ENCODE peak calls at places on chromosomes 3 and 15, in seven cellular contexts. A, D, U, Y, Q, G and W are unnamed samples.

GRCh38 chr15:70698412-70698811 is 64.9 kb downstream of the UACA start:
- DNase-seq in A (no peak), G (peak), Q (no peak), Y (no peak), D (no peak), U (no peak), W (no peak)

GRCh38 chr15:40793216-40793989 is 13.5 kb upstream of the ZFYVE19 start:
- DNase-seq in G (peak), D (peak), A (no peak), Y (no peak), U (peak), Q (no peak), W (no peak)

GRCh38 chr15:28993720-28994053 is 107.9 kb downstream of the APBA2 start:
- DNase-seq in Y (no peak), Q (no peak), A (no peak), G (no peak), D (no peak), U (no peak), W (no peak)

GRCh38 chr3:17398959-17399551 is 343.4 kb downstream of the TBC1D5 start:
- DNase-seq in U (no peak), A (no peak), G (no peak), D (no peak), Y (no peak), Q (no peak), W (no peak)

GRCh38 chr15:99605490-99605931 is 39.7 kb downstream of the MEF2A start:
- DNase-seq in A (no peak), Y (peak), D (no peak), G (no peak), U (no peak), Q (no peak), W (no peak)

GRCh38 chr15:25408428-25408827 is 30.4 kb downstream of the UBE3A start:
- DNase-seq in Q (no peak), G (no peak), U (no peak), A (no peak), Y (no peak), D (no peak), W (no peak)

GRCh38 chr3:98574157-98574556 is 19.3 kb downstream of the CPOX start:
- DNase-seq in Q (no peak), A (no peak), Y (no peak), U (no peak), D (no peak), G (no peak), W (no peak)

GRCh38 chr3:160413613-160414248 is 14.3 kb downstream of the SMC4 start:
- DNase-seq in A (peak), U (peak), Y (peak), Q (peak), D (peak), G (peak), W (peak)

GRCh38 chr3:156605686-156606605 is 51.0 kb upstream of the SSR3 start:
- DNase-seq in U (peak), G (peak), A (peak), D (peak), Y (peak), Q (peak), W (peak)

GRCh38 chr3:29099296-29099695 is 181.6 kb upstream of the RBMS3 start:
- DNase-seq in U (no peak), A (peak), Q (no peak), D (no peak), Y (no peak), G (peak), W (no peak)

GRCh38 chr3:155352900-155353490 is 59.5 kb upstream of the STRIT1 start:
- DNase-seq in U (no peak), G (peak), A (peak), D (no peak), Q (no peak), Y (no peak), W (peak)

GRCh38 chr15:40921949-40922607 is 7.1 kb upstream of the DLL4 start:
- DNase-seq in G (no peak), Q (no peak), Y (no peak), A (no peak), U (no peak), D (no peak), W (no peak)

GRCh38 chr3:158093526-158093925 is 12.7 kb downstream of the SHOX2 start:
- DNase-seq in A (no peak), Q (no peak), D (no peak), Y (no peak), G (no peak), U (no peak), W (no peak)

GRCh38 chr3:1118074-1118473 is 25.2 kb downstream of the CNTN6 start:
- DNase-seq in Q (no peak), G (no peak), A (no peak), U (no peak), Y (no peak), D (no peak), W (no peak)

GRCh38 chr15:77784361-77785292 is 151.9 kb upstream of the LINGO1 start:
- DNase-seq in Y (no peak), D (no peak), Q (no peak), G (peak), A (peak), U (no peak), W (peak)

GRCh38 chr3:149390772-149391212 is 13.3 kb upstream of the TM4SF1 start:
- DNase-seq in G (peak), Q (no peak), Y (no peak), U (no peak), D (peak), A (no peak), W (no peak)

GRCh38 chr3:8702560-8702959 is 31.0 kb upstream of the CAV3 start:
- DNase-seq in U (no peak), A (no peak), D (no peak), Y (no peak), G (no peak), Q (no peak), W (peak)

GRCh38 chr15:35181538-35181937 is 96.4 kb upstream of the NANOGP8 start:
- DNase-seq in A (no peak), D (no peak), G (peak), Y (no peak), U (no peak), Q (no peak), W (no peak)

GRCh38 chr3:72274511-72275295 is 489.8 kb upstream of the PROK2 start:
- DNase-seq in A (no peak), D (peak), G (no peak), Q (no peak), Y (peak), U (peak), W (no peak)

GRCh38 chr3:229262-229661 is 32.7 kb downstream of the CHL1 start:
- DNase-seq in Q (no peak), A (no peak), D (no peak), Y (no peak), G (no peak), U (no peak), W (peak)

GRCh38 chr3:122944671-122945151 is 82.9 kb downstream of the SEMA5B start:
- DNase-seq in A (no peak), D (no peak), U (no peak), Q (no peak), Y (no peak), G (no peak), W (no peak)

GRCh38 chr15:59918994-59919951 is 84.8 kb upstream of the FOXB1 start:
- DNase-seq in G (peak), U (no peak), A (no peak), Q (no peak), D (no peak), Y (no peak), W (no peak)

GRCh38 chr15:65917936-65918335 is 48.6 kb downstream of the RAB11A start:
- DNase-seq in A (no peak), Q (no peak), D (no peak), U (no peak), Y (no peak), G (no peak), W (no peak)

GRCh38 chr3:134103470-134103869 is 73.7 kb upstream of the SLCO2A1 start:
- DNase-seq in G (no peak), D (no peak), A (no peak), Y (no peak), U (no peak), Q (no peak), W (no peak)

GRCh38 chr3:137764563-137765309 is 621 bp downstream of the SOX14 start:
- DNase-seq in D (no peak), G (no peak), A (peak), U (no peak), Y (no peak), Q (no peak), W (peak)

GRCh38 chr3:143975549-143976152 is 4.0 kb downstream of the DIPK2A start:
- DNase-seq in A (no peak), G (peak), Y (no peak), Q (no peak), U (no peak), D (no peak), W (peak)

GRCh38 chr3:53238051-53238850 is 17.6 kb downstream of the TKT start:
- DNase-seq in U (peak), Y (peak), G (peak), A (no peak), Q (no peak), D (peak), W (no peak)

GRCh38 chr3:28317438-28318022 is 31.0 kb upstream of the ZCWPW2 start:
- DNase-seq in U (no peak), Q (no peak), Y (peak), D (peak), A (peak), G (peak), W (peak)

GRCh38 chr3:97102641-97103040 is 288.2 kb downstream of the EPHA6 start:
- DNase-seq in Q (no peak), D (no peak), G (no peak), Y (no peak), A (no peak), U (no peak), W (no peak)

GRCh38 chr3:38120690-38121450 is 16.1 kb downstream of the ACAA1 start:
- DNase-seq in Y (peak), Q (no peak), G (no peak), U (peak), A (no peak), D (no peak), W (no peak)

GRCh38 chr3:94159062-94159726 is 96.3 kb downstream of the NSUN3 start:
- DNase-seq in G (no peak), U (no peak), A (no peak), Q (no peak), D (no peak), Y (no peak), W (no peak)

GRCh38 chr3:53495518-53496501 is 1.4 kb downstream of the CACNA1D start:
- DNase-seq in Y (no peak), G (no peak), A (peak), D (peak), Q (no peak), U (peak), W (peak)

GRCh38 chr3:49416867-49417266 is 4.6 kb downstream of the TCTA start:
- DNase-seq in A (no peak), Y (no peak), D (no peak), U (no peak), Q (no peak), G (no peak), W (no peak)

GRCh38 chr15:74338676-74339075 is 28.8 kb downstream of the CYP11A1 start:
- DNase-seq in U (no peak), G (no peak), Y (no peak), Q (no peak), A (no peak), D (no peak), W (no peak)

GRCh38 chr15:95998935-95999334 is 331.6 kb upstream of the NR2F2 start:
- DNase-seq in G (no peak), Q (no peak), A (no peak), D (no peak), Y (no peak), U (no peak), W (no peak)

GRCh38 chr15:96002890-96003859 is 327.3 kb upstream of the NR2F2 start:
- DNase-seq in D (no peak), U (no peak), Y (no peak), G (no peak), A (no peak), Q (no peak), W (no peak)
- TF ChIP-seq POLR2AphosphoS5 in D (no peak), U (no peak), Y (no peak), G (no peak), A (no peak), Q (no peak), W (no peak)

GRCh38 chr3:55823001-55823400 is 335.9 kb upstream of the WNT5A start:
- DNase-seq in G (no peak), Y (no peak), A (no peak), U (no peak), D (no peak), Q (no peak), W (no peak)

GRCh38 chr3:55818485-55818884 is 331.4 kb upstream of the WNT5A start:
- DNase-seq in U (no peak), A (no peak), Y (no peak), Q (no peak), D (no peak), G (peak), W (no peak)

GRCh38 chr3:55817177-55817576 is 330.1 kb upstream of the WNT5A start:
- DNase-seq in U (no peak), Q (no peak), A (no peak), Y (no peak), D (no peak), G (no peak), W (no peak)

GRCh38 chr3:55815262-55815661 is 328.2 kb upstream of the WNT5A start:
- DNase-seq in D (no peak), U (no peak), Q (no peak), Y (no peak), G (no peak), A (no peak), W (no peak)

GRCh38 chr3:55819005-55819404 is 331.9 kb upstream of the WNT5A start:
- DNase-seq in Q (no peak), A (no peak), Y (no peak), D (no peak), U (no peak), G (no peak), W (no peak)
- TF ChIP-seq POLR2AphosphoS5 in Q (no peak), A (no peak), Y (no peak), D (no peak), U (no peak), G (no peak), W (no peak)

DNA sequence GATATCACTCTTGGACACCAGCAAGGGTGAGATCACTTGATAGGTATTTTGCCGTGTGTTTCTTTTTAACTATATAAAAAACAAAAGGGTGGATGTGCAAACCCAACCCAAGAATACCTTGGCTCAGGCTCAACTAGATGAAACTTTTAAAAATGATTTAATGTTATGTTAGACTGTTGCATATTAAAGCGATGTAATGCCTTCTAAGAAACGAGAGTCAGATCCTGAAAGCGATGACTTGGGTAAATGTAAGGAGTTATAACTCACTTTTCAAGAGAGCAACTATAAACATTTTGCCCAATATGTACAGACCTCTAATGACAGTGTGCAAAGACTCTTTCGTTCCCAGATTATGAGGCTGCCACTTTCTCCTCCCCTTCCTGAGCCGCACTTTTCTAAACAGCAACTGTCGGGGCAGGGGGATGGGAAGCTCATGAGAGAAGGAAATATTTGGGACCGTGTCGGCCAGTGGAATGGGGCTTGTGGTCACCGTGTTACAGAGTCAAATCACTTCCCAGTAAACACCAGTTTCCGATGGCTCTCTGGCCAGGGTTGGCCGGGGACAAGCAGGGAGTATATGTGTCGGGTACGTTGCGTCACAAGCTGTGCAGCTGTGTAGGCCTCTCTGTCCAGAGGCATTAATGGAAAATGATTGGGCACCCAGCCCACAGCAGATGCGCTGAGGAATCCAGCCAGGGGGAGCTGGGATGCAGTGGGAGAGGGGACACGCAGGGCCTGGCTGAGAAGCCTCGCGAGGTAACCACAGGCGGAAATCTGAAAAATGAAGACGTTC is 16.0 kb upstream of the ALDH1A3 start:
- DNase-seq in D (peak), U (peak), A (no peak), Q (no peak), G (no peak), Y (no peak), W (no peak)
- TF ChIP-seq POLR2AphosphoS5 in D (no peak), U (no peak), A (no peak), Q (no peak), G (no peak), Y (no peak), W (no peak)

DNA sequence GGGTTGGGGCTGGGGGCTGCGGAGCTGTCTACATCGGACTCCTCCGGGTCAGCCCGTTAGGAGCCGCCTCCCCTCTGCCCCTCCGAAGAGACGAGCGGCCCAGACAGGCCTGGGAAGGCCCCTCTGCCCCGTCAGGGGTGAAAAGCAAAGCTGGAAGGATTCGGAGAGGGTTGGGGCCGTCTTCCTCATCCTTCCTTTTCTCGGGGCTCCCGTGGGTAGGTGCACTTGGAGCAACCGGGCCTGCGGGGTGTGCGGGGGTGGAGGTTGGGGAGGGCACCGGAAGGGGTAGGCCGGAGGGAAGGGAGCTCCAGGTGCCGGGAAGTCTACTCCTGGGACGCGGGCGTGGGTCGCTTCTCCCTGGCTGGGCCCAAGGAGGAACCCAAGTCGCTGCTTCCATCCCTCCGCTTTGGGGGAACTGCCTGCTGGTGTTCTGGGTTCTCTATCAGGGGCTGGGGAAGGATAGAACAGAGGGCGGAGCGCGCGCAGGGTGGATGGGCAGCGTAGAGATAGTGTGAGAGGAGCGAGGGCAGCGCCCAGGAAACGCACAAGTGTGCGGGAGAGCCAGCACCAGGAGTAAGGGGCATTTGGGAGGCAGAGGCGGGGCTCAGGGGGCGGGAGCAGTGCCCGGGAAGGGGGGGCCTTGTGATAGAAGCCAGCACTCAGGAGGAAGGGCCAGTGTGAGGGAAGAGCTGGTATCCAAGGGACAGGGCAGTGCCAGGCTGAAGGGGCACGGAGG is 590 bp downstream of the POLR2H start:
- DNase-seq in D (peak), G (no peak), U (peak), A (peak), Q (no peak), Y (peak), W (peak)
- TF ChIP-seq POLR2AphosphoS5 in D (peak), G (no peak), U (no peak), A (no peak), Q (peak), Y (peak), W (no peak)

GRCh38 chr3:15319575-15319974 is 12.8 kb downstream of the SH3BP5 start:
- DNase-seq in D (no peak), Q (no peak), A (no peak), G (no peak), U (no peak), Y (peak), W (no peak)
- TF ChIP-seq POLR2AphosphoS5 in D (peak), Q (no peak), A (no peak), G (no peak), U (no peak), Y (peak), W (no peak)

DNA sequence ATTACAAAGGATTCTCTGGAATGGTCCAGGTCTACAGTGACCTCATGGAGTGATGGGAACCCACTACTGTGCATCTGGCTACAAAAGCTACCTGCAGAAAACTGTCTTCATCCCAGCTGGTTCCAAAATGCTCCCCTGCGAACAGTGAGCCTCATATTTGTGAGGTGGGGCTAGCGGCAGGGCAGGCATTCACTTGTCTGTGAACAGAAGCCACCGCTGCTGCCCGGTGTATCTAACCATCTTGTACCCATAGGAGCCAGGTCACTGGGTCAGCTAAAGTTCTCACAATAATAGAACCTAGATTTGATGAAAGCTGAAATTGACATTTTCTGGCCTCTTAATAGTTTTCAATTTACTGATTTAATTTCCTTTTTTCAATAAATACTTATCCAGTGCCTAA is 150.7 kb downstream of the KLF13 start:
- DNase-seq in Y (peak), G (no peak), A (no peak), D (no peak), Q (no peak), U (peak), W (no peak)
- TF ChIP-seq POLR2AphosphoS5 in Y (no peak), G (no peak), A (no peak), D (no peak), Q (no peak), U (no peak), W (no peak)

DNA sequence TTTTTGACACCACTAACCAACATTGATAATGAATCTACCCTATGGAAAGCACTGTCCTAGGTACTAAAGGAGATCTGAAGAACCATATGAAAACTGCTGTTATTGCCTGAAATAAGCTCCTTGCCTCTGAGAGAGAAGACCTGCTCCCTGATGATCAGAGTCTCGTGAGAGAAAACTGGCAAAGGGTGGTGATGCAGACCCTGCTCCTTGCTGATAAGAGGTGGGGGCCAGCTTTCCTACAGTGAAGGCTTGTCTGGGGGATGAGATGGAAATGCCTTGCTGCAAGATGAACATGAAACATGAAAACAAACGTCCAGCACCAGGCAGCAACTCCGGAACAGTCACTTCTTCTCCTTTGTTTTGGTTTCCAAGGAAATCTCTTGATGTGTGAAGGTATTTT is 31.9 kb downstream of the RASGRP1 start:
- DNase-seq in G (no peak), Y (no peak), Q (no peak), D (no peak), U (no peak), A (no peak), W (no peak)
- TF ChIP-seq POLR2AphosphoS5 in G (no peak), Y (no peak), Q (no peak), D (no peak), U (no peak), A (no peak), W (no peak)